ENCODE peak calls at places on chromosomes 4 and X, in four cellular contexts. One of them, this sample, is unnamed. For H3K27me3, the result is how much of the 10 kb centered on the place peaks cover.

GRCh38 chr4:22389240-22389871 is 126.5 kb downstream of the ADGRA3 start:
- DNase-seq in Karpas-422: peak
- DNase-seq in GM12878: no peak
- DNase-seq in GM23248: peak
- DNase-seq in this sample: peak

GRCh38 chrX:96004386-96004785 is 680.3 kb upstream of the DIAPH2 start:
- DNase-seq in Karpas-422: no peak
- DNase-seq in GM12878: no peak
- DNase-seq in GM23248: no peak
- DNase-seq in this sample: peak

GRCh38 chr4:122921971-122922876 is at the start of gene NUDT6:
- DNase-seq in Karpas-422: peak
- DNase-seq in GM12878: no peak
- DNase-seq in GM23248: peak
- DNase-seq in this sample: peak

GRCh38 chrX:43968347-43968746 is 4.8 kb downstream of the NDP start:
- DNase-seq in Karpas-422: no peak
- DNase-seq in GM12878: no peak
- DNase-seq in GM23248: no peak
- DNase-seq in this sample: no peak

GRCh38 chrX:48592971-48593370 is 4.3 kb upstream of the WDR13 start:
- DNase-seq in Karpas-422: no peak
- DNase-seq in GM12878: no peak
- DNase-seq in GM23248: no peak
- DNase-seq in this sample: no peak

GRCh38 chr4:89024051-89024675 is 32.8 kb downstream of the FAM13A start:
- DNase-seq in Karpas-422: peak
- DNase-seq in GM12878: peak
- DNase-seq in GM23248: peak
- DNase-seq in this sample: peak

GRCh38 chrX:1686642-1687041 is 71.8 kb downstream of the ASMT start:
- DNase-seq in Karpas-422: peak
- DNase-seq in GM12878: no peak
- DNase-seq in GM23248: peak
- DNase-seq in this sample: peak

GRCh38 chrX:114797494-114797893 is 213.6 kb downstream of the HTR2C start:
- DNase-seq in Karpas-422: no peak
- DNase-seq in GM12878: no peak
- DNase-seq in GM23248: no peak
- DNase-seq in this sample: no peak

GRCh38 chr4:154010377-154010776 is 221.5 kb upstream of the SFRP2 start:
- DNase-seq in Karpas-422: no peak
- DNase-seq in GM12878: no peak
- DNase-seq in GM23248: peak
- DNase-seq in this sample: no peak

GRCh38 chrX:110001702-110002299 is 1.1 kb upstream of the TMEM164 start:
- DNase-seq in Karpas-422: no peak
- DNase-seq in GM12878: no peak
- DNase-seq in GM23248: no peak
- DNase-seq in this sample: no peak

GRCh38 chr4:70182517-70183167 is 12.9 kb upstream of the ODAM start:
- DNase-seq in Karpas-422: no peak
- DNase-seq in GM12878: no peak
- DNase-seq in GM23248: no peak
- DNase-seq in this sample: no peak

GRCh38 chr4:4912155-4912554 is 52.7 kb downstream of the MSX1 start:
- DNase-seq in Karpas-422: no peak
- DNase-seq in GM12878: no peak
- DNase-seq in GM23248: peak
- DNase-seq in this sample: no peak

GRCh38 chr4:145178740-145179139 is 1.6 kb downstream of the OTUD4 start:
- DNase-seq in Karpas-422: peak
- DNase-seq in GM12878: no peak
- DNase-seq in GM23248: no peak
- DNase-seq in this sample: no peak

GRCh38 chr4:185201983-185202962 is 1.5 kb downstream of the CFAP97 start:
- DNase-seq in Karpas-422: no peak
- DNase-seq in GM12878: no peak
- DNase-seq in GM23248: peak
- DNase-seq in this sample: peak

GRCh38 chr4:7135389-7135746 is 57.0 kb upstream of the SORCS2 start:
- DNase-seq in Karpas-422: no peak
- DNase-seq in GM12878: no peak
- DNase-seq in GM23248: peak
- DNase-seq in this sample: peak

DNA sequence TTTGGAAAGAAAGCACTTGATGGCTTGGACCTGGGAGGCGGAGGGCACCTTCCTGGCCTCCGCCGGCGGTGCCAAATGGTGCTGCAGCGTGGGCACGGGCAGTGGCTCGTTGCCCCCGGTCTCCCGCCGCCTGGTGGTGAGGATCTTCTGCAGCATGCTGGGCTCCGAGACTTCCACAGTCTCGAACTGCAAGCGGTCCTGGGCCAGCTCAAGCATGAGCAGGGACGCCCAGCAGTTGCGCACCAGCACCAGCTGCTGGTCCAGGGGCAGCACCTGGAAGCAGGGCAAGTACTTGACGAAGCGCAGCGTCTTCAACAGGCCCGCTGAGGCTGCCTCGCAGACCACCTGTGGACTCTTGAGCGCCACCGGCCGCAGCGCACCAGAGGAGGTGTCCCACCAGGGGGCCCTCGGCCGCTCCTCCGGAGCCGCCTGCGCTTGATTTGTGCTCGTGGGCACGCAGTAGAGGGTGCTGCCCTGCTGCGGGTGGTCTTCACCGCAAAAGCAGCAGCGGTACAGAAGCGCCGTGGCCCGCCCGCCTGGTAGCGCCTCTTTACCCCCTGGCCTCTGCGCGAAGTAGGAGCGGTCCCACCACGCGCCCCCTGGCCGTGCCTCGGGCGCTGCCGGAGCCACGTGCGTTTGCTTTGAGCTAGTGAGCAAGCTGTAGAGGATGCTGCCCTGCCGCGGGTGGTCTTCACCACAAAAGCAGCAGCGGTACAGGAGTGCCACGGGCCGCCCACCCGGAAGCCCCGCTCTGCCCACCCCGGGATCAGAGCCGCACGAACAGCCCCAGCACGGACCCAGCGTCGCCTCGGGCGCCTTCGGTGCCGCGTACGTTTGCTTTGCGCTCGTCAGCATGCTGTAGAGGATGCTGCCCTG is 689 bp downstream of the NR0B1 start:
- DNase-seq in Karpas-422: no peak
- DNase-seq in GM12878: no peak
- DNase-seq in GM23248: peak
- DNase-seq in this sample: peak
- H3K4me3 ChIP-seq in Karpas-422: no peak
- H3K4me3 ChIP-seq in GM12878: no peak
- H3K4me3 ChIP-seq in GM23248: peak
- H3K4me3 ChIP-seq in this sample: peak

GRCh38 chrX:317424-318067 is 1.1 kb downstream of the GTPBP6 start:
- DNase-seq in Karpas-422: no peak
- DNase-seq in GM12878: no peak
- DNase-seq in GM23248: peak
- DNase-seq in this sample: no peak
- H3K27me3 ChIP-seq in Karpas-422: under half
- H3K27me3 ChIP-seq in GM12878: under half
- H3K27me3 ChIP-seq in GM23248: under half
- H3K27me3 ChIP-seq in this sample: under half

GRCh38 chr4:152099061-152099425 is 338.2 kb upstream of the GATB start:
- DNase-seq in Karpas-422: no peak
- DNase-seq in GM12878: no peak
- DNase-seq in GM23248: no peak
- DNase-seq in this sample: no peak
- H3K9ac ChIP-seq in Karpas-422: no peak
- H3K9ac ChIP-seq in GM12878: no peak
- H3K9ac ChIP-seq in GM23248: no peak
- H3K9ac ChIP-seq in this sample: no peak

GRCh38 chr4:75004755-75005668 is 72.1 kb downstream of the PARM1 start:
- DNase-seq in Karpas-422: peak
- DNase-seq in GM12878: peak
- DNase-seq in GM23248: no peak
- DNase-seq in this sample: no peak
- H3K4me3 ChIP-seq in Karpas-422: peak
- H3K4me3 ChIP-seq in GM12878: no peak
- H3K4me3 ChIP-seq in GM23248: no peak
- H3K4me3 ChIP-seq in this sample: no peak